ENCODE peak calls at places on chromosomes 7 and 10, in seven cellular contexts. O, J, U, S, N, A and G are unnamed samples.

GRCh38 chr7:142478479-142479220 is 220.8 kb upstream of the PRSS58 start:
- DNase-seq in O (peak), J (peak), U (peak), S (peak), N (peak), A (no peak), G (peak)

GRCh38 chr7:29641651-29642050 is 78.0 kb downstream of the PRR15 start:
- DNase-seq in O (no peak), J (no peak), U (peak), S (no peak), N (no peak), A (no peak), G (no peak)

GRCh38 chr7:36304099-36304425 is 85.6 kb upstream of the ANLN start:
- DNase-seq in O (no peak), J (no peak), U (no peak), S (no peak), N (no peak), A (no peak), G (no peak)

GRCh38 chr7:75054744-75055527 is 18.7 kb downstream of the RCC1L start:
- DNase-seq in O (no peak), J (peak), U (peak), S (peak), N (no peak), A (no peak), G (no peak)

GRCh38 chr7:27784399-27785053 is 44.6 kb downstream of the TAX1BP1 start:
- DNase-seq in O (peak), J (peak), U (peak), S (no peak), N (peak), A (no peak), G (peak)

GRCh38 chr10:126334272-126334671 is 54.0 kb downstream of the ADAM12 start:
- DNase-seq in O (no peak), J (peak), U (no peak), S (no peak), N (no peak), A (no peak), G (no peak)

GRCh38 chr7:98968621-98969020 is 90.3 kb downstream of the TRRAP start:
- DNase-seq in O (no peak), J (no peak), U (no peak), S (no peak), N (no peak), A (no peak), G (no peak)

GRCh38 chr10:21604651-21605050 is 70.6 kb downstream of the MLLT10 start:
- DNase-seq in O (no peak), J (no peak), U (no peak), S (no peak), N (no peak), A (no peak), G (no peak)

GRCh38 chr7:103793614-103794013 is 195.8 kb downstream of the RELN start:
- DNase-seq in O (no peak), J (no peak), U (no peak), S (no peak), N (no peak), A (no peak), G (no peak)

GRCh38 chr7:4261038-4261960 is 420.8 kb upstream of the FOXK1 start:
- DNase-seq in O (peak), J (no peak), U (no peak), S (no peak), N (no peak), A (no peak), G (no peak)

GRCh38 chr7:106964455-106964854 is 80.0 kb upstream of the PRKAR2B start:
- DNase-seq in O (peak), J (peak), U (no peak), S (no peak), N (no peak), A (no peak), G (no peak)

GRCh38 chr7:78473011-78473410 is 674.4 kb downstream of the PHTF2 start:
- DNase-seq in O (no peak), J (peak), U (no peak), S (no peak), N (no peak), A (no peak), G (no peak)

GRCh38 chr7:84524714-84525694 is 330.4 kb upstream of the SEMA3A start:
- DNase-seq in O (no peak), J (peak), U (peak), S (no peak), N (no peak), A (no peak), G (peak)

GRCh38 chr10:43137701-43137970 is 609 bp upstream of the CSGALNACT2 start:
- DNase-seq in O (peak), J (peak), U (peak), S (peak), N (no peak), A (no peak), G (peak)

GRCh38 chr7:100090527-100091410 is 2.0 kb downstream of the COPS6 start:
- DNase-seq in O (no peak), J (no peak), U (no peak), S (no peak), N (no peak), A (no peak), G (no peak)

GRCh38 chr10:48507494-48507893 is 97.4 kb downstream of the ARHGAP22 start:
- DNase-seq in O (no peak), J (no peak), U (no peak), S (no peak), N (no peak), A (no peak), G (no peak)

GRCh38 chr7:144568234-144568633 is 164.7 kb upstream of the NOBOX start:
- DNase-seq in O (no peak), J (no peak), U (no peak), S (no peak), N (no peak), A (no peak), G (no peak)

GRCh38 chr7:81624021-81624630 is 145.7 kb downstream of the HGF start:
- DNase-seq in O (no peak), J (peak), U (no peak), S (no peak), N (no peak), A (no peak), G (no peak)

GRCh38 chr10:73248259-73248724 is 1.2 kb upstream of the DNAJC9 start:
- DNase-seq in O (no peak), J (no peak), U (no peak), S (no peak), N (no peak), A (no peak), G (no peak)

GRCh38 chr10:70475661-70476060 is 2.9 kb upstream of the PALD1 start:
- DNase-seq in O (no peak), J (peak), U (peak), S (no peak), N (no peak), A (no peak), G (peak)

GRCh38 chr7:110337646-110338045 is 753.3 kb upstream of the LRRN3 start:
- DNase-seq in O (no peak), J (no peak), U (no peak), S (no peak), N (no peak), A (no peak), G (no peak)

GRCh38 chr7:72032934-72033333 is 379.2 kb downstream of the CALN1 start:
- DNase-seq in O (no peak), J (no peak), U (no peak), S (peak), N (no peak), A (no peak), G (no peak)

GRCh38 chr7:1555046-1555812 is 776 bp downstream of the TMEM184A start:
- DNase-seq in O (no peak), J (peak), U (peak), S (no peak), N (no peak), A (no peak), G (peak)

GRCh38 chr10:5023126-5023701 is 19.6 kb upstream of the AKR1C2 start:
- DNase-seq in O (no peak), J (no peak), U (no peak), S (no peak), N (no peak), A (no peak), G (no peak)

GRCh38 chr10:12041766-12042408 is 722 bp downstream of the UPF2 start:
- DNase-seq in O (no peak), J (peak), U (peak), S (no peak), N (peak), A (no peak), G (peak)

GRCh38 chr7:155533120-155533826 is 13.1 kb downstream of the CNPY1 start:
- DNase-seq in O (peak), J (no peak), U (no peak), S (no peak), N (peak), A (no peak), G (no peak)

GRCh38 chr10:115941247-115941840 is 331.7 kb downstream of the GFRA1 start:
- DNase-seq in O (no peak), J (no peak), U (no peak), S (no peak), N (no peak), A (no peak), G (no peak)

GRCh38 chr7:25031007-25031406 is 51.0 kb upstream of the OSBPL3 start:
- DNase-seq in O (no peak), J (no peak), U (no peak), S (no peak), N (no peak), A (no peak), G (no peak)

GRCh38 chr7:98511175-98511574 is 105.9 kb upstream of the NPTX2 start:
- DNase-seq in O (no peak), J (no peak), U (no peak), S (no peak), N (no peak), A (no peak), G (no peak)

GRCh38 chr7:154854836-154855235 is 148.1 kb downstream of the PAXIP1 start:
- DNase-seq in O (no peak), J (no peak), U (no peak), S (no peak), N (no peak), A (no peak), G (no peak)